ENCODE peak calls at places on chromosomes 2 and 18, in eight cellular contexts. H is Panc1, D is GM23338, N is HCT116, L is GM12878, P is HepG2, S is K562, C is upper lobe of left lung. B is an unnamed sample.

GRCh38 chr2:99451280-99451679 is 38.5 kb downstream of the REV1 start:
- ATAC-seq in H (no peak), D (no peak), N (no peak), L (no peak), P (no peak), S (no peak), C (no peak), B (no peak)

GRCh38 chr2:32591669-32592463 is 36.0 kb upstream of the TTC27 start:
- ATAC-seq in H (no peak), D (no peak), N (no peak), L (peak), P (peak), S (peak), C (no peak), B (no peak)

GRCh38 chr2:235561450-235561849 is 67.6 kb downstream of the AGAP1 start:
- ATAC-seq in H (no peak), D (peak), N (no peak), L (no peak), P (no peak), S (no peak), C (no peak), B (no peak)

GRCh38 chr2:16525265-16525887 is 140.3 kb downstream of the CYRIA start:
- ATAC-seq in H (no peak), D (peak), N (peak), L (peak), P (peak), S (peak), C (peak), B (no peak)

GRCh38 chr18:35816003-35816402 is 156.5 kb upstream of the RMP24 start:
- ATAC-seq in H (no peak), D (no peak), N (no peak), L (no peak), P (no peak), S (no peak), C (no peak), B (no peak)

GRCh38 chr2:3282056-3282998 is 95.3 kb downstream of the EIPR1 start:
- ATAC-seq in H (no peak), D (peak), N (no peak), L (no peak), P (no peak), S (no peak), C (peak), B (peak)

GRCh38 chr2:48619526-48619925 is 1.9 kb downstream of the GTF2A1L start:
- ATAC-seq in H (no peak), D (no peak), N (no peak), L (no peak), P (no peak), S (no peak), C (no peak), B (no peak)

GRCh38 chr2:120940726-120941256 is 205.1 kb downstream of the GLI2 start:
- ATAC-seq in H (no peak), D (no peak), N (no peak), L (no peak), P (no peak), S (peak), C (no peak), B (no peak)

GRCh38 chr2:42369551-42370229 is 8.7 kb upstream of the COX7A2L start:
- ATAC-seq in H (no peak), D (peak), N (no peak), L (no peak), P (no peak), S (no peak), C (no peak), B (no peak)

GRCh38 chr2:215937190-215937589 is 76.2 kb downstream of the MREG start:
- ATAC-seq in H (no peak), D (no peak), N (no peak), L (no peak), P (no peak), S (no peak), C (no peak), B (no peak)

GRCh38 chr2:196233808-196234501 is 62.6 kb upstream of the STK17B start:
- ATAC-seq in H (no peak), D (no peak), N (peak), L (peak), P (no peak), S (peak), C (peak), B (peak)

GRCh38 chr2:120104772-120105171 is 91.9 kb downstream of the EPB41L5 start:
- ATAC-seq in H (no peak), D (no peak), N (no peak), L (peak), P (no peak), S (no peak), C (no peak), B (no peak)

GRCh38 chr2:135797497-135798274 is 39.3 kb downstream of the LCT start:
- ATAC-seq in H (peak), D (peak), N (peak), L (peak), P (peak), S (peak), C (peak), B (peak)

GRCh38 chr2:147173798-147174197 is 671.0 kb upstream of the ACVR2A start:
- ATAC-seq in H (no peak), D (no peak), N (no peak), L (peak), P (no peak), S (no peak), C (no peak), B (no peak)

GRCh38 chr2:3594493-3595281 is at the start of gene COLEC11:
- ATAC-seq in H (peak), D (peak), N (peak), L (no peak), P (no peak), S (peak), C (peak), B (no peak)

GRCh38 chr18:46334200-46334553 is 230.0 kb downstream of the HAUS1 start:
- ATAC-seq in H (no peak), D (no peak), N (peak), L (no peak), P (no peak), S (no peak), C (peak), B (peak)

GRCh38 chr2:112666764-112667122 is 21.0 kb downstream of the SLC20A1 start:
- ATAC-seq in H (peak), D (peak), N (peak), L (peak), P (peak), S (peak), C (no peak), B (no peak)

GRCh38 chr2:42864641-42865280 is 72.4 kb upstream of the HAAO start:
- ATAC-seq in H (no peak), D (no peak), N (no peak), L (no peak), P (no peak), S (no peak), C (no peak), B (no peak)

GRCh38 chr2:240427729-240428128 is 7.7 kb upstream of the GPC1 start:
- ATAC-seq in H (no peak), D (no peak), N (no peak), L (no peak), P (no peak), S (no peak), C (no peak), B (no peak)

GRCh38 chr2:239953418-239954061 is 71.6 kb downstream of the NDUFA10 start:
- ATAC-seq in H (no peak), D (peak), N (no peak), L (no peak), P (peak), S (no peak), C (peak), B (peak)

GRCh38 chr18:5388896-5389295 is 93.4 kb upstream of the ZBTB14 start:
- ATAC-seq in H (no peak), D (no peak), N (no peak), L (no peak), P (no peak), S (no peak), C (no peak), B (no peak)

GRCh38 chr2:165067958-165068612 is 112.8 kb upstream of the SLC38A11 start:
- ATAC-seq in H (peak), D (peak), N (peak), L (no peak), P (peak), S (no peak), C (peak), B (no peak)

GRCh38 chr2:147603434-147604225 is 241.2 kb upstream of the ACVR2A start:
- ATAC-seq in H (no peak), D (peak), N (no peak), L (no peak), P (no peak), S (no peak), C (no peak), B (no peak)

GRCh38 chr2:30932850-30933249 is 125.6 kb upstream of the CAPN13 start:
- ATAC-seq in H (no peak), D (no peak), N (no peak), L (peak), P (no peak), S (no peak), C (no peak), B (no peak)

GRCh38 chr2:85096616-85097015 is 36.6 kb upstream of the TCF7L1 start:
- ATAC-seq in H (no peak), D (no peak), N (no peak), L (no peak), P (no peak), S (no peak), C (no peak), B (no peak)

GRCh38 chr2:65453916-65454315 is 21.5 kb upstream of the SPRED2 start:
- ATAC-seq in H (no peak), D (no peak), N (no peak), L (no peak), P (no peak), S (no peak), C (peak), B (no peak)

GRCh38 chr18:79466591-79466990 is 70.9 kb downstream of the NFATC1 start:
- ATAC-seq in H (no peak), D (no peak), N (no peak), L (peak), P (no peak), S (no peak), C (no peak), B (no peak)

GRCh38 chr2:43737097-43737854 is 36.6 kb upstream of the DYNC2LI1 start:
- ATAC-seq in H (no peak), D (peak), N (peak), L (no peak), P (no peak), S (peak), C (peak), B (peak)

GRCh38 chr2:220682616-220683015 is 889.5 kb downstream of the EPHA4 start:
- ATAC-seq in H (no peak), D (no peak), N (no peak), L (no peak), P (no peak), S (no peak), C (no peak), B (no peak)

GRCh38 chr2:75047189-75047812 is 88.9 kb downstream of the POLE4 start:
- ATAC-seq in H (no peak), D (no peak), N (no peak), L (no peak), P (peak), S (no peak), C (no peak), B (no peak)

GRCh38 chr18:71503222-71503621 is 1040.9 kb downstream of the CBLN2 start:
- ATAC-seq in H (no peak), D (no peak), N (no peak), L (no peak), P (no peak), S (no peak), C (no peak), B (no peak)

GRCh38 chr2:223418800-223419199 is 183.4 kb downstream of the SCG2 start:
- ATAC-seq in H (no peak), D (no peak), N (no peak), L (no peak), P (no peak), S (no peak), C (no peak), B (no peak)

GRCh38 chr18:9913151-9913525 is 678 bp upstream of the VAPA start:
- ATAC-seq in H (peak), D (peak), N (peak), L (no peak), P (peak), S (no peak), C (peak), B (no peak)

GRCh38 chr2:11506611-11506969 is 27.3 kb upstream of the GREB1 start:
- ATAC-seq in H (no peak), D (no peak), N (no peak), L (peak), P (peak), S (no peak), C (peak), B (no peak)

GRCh38 chr2:214069254-214069653 is 341.6 kb upstream of the VWC2L start:
- ATAC-seq in H (peak), D (no peak), N (peak), L (peak), P (no peak), S (no peak), C (peak), B (peak)

GRCh38 chr18:58960946-58961722 is 96.5 kb downstream of the ZNF532 start:
- ATAC-seq in H (no peak), D (no peak), N (no peak), L (no peak), P (no peak), S (no peak), C (peak), B (no peak)

GRCh38 chr2:169038338-169038757 is 7.2 kb upstream of the ABCB11 start:
- ATAC-seq in H (no peak), D (no peak), N (no peak), L (peak), P (no peak), S (peak), C (peak), B (no peak)

GRCh38 chr2:42693013-42693575 is 70.8 kb downstream of the OXER1 start:
- ATAC-seq in H (no peak), D (peak), N (no peak), L (no peak), P (peak), S (peak), C (peak), B (no peak)

DNA sequence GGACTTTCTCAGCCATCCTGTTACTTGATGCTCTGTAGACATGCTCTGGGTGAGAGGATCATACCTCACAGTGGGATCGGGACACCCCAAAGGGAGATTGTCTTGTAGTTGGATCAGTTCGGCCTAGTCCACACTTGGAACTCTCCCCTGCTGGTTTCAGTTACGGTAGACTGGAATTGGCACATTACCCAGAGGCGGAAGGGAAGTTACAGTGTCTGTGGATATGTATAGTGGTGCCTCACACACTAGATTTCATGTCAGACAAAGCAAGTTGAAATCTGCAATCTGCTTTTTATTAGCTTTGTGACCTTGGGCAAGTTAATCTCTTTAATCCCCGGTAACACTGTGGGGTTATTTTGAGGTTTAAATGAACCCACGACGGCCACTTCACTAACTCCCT is 16.2 kb upstream of the CTAGE1 start:
- ATAC-seq in H (no peak), D (no peak), N (no peak), L (no peak), P (no peak), S (no peak), C (no peak), B (no peak)
- TF ChIP-seq POLR2AphosphoS5 in H (no peak), D (no peak), N (no peak), L (no peak), P (no peak), S (no peak), C (no peak), B (no peak)

DNA sequence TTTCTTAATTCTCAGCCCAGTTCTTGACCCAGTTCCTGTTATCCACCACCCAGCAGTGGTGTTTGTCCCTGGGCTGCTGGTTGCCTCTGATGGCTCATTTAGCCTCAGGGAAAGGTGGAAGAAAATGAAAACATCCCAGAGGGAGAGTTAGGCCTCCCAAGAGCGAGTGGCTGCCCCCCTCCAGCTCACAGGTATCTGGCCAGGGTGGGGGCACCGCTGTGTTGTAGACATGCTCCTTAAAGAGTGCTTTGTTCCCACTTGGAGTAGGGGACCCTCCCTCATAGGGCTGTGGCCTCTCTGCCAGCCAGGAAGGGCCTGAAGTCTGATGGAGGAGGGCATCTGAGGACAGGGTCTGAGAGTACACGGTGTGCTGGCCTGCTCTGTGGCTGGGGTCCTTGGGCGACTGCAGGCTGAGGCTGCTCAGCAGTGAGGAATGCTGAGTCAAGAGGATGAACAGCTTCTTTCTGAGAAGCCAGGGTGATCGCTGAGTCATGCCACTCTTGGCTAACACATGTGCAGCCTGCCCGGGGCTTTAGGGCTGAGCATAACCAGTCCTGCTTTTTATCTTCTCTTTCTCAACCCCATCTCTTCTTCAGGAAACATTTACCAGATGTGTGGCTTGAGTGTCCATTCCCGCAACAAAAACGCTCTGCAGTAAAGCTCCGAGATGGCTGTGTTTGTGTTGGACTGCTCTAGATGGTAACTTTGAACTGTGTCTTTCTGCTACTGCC is 72.4 kb downstream of the IL1R2 start:
- ATAC-seq in H (peak), D (peak), N (peak), L (peak), P (peak), S (peak), C (peak), B (peak)
- TF ChIP-seq POLR2AphosphoS5 in H (no peak), D (no peak), N (no peak), L (no peak), P (no peak), S (peak), C (peak), B (peak)

DNA sequence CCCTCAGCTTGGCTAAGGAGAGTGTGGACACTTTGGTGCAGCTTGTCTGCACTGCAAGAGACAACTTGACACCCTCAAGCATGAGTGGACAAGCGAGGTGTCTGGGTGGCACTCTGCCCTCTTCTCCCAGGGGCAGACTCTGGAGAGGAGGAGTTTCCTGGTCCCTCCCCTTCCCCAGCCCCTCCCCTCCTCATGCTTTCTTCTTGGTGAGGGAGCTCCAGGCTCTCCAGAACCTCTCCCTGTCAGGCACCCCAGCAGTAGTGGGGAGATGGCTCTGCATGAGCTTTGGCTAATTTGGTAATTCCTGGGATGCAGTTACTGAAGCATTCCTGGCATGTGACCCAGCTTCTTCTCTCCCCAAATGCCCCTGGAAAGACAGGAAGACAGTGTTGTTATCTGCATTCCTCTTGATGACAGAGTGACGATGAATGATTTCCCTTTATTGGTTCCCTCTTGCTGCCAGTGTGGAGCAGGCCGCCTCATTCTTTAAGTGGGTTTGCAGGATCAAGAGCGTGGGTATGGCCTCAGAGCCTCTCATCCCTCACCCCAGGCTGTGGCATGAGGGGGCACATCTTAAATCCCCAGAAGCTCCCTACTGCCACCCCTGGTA is 89.2 kb downstream of the STPG4 start:
- ATAC-seq in H (no peak), D (peak), N (peak), L (no peak), P (no peak), S (no peak), C (peak), B (peak)
- TF ChIP-seq POLR2AphosphoS5 in H (no peak), D (no peak), N (no peak), L (no peak), P (no peak), S (no peak), C (no peak), B (no peak)

DNA sequence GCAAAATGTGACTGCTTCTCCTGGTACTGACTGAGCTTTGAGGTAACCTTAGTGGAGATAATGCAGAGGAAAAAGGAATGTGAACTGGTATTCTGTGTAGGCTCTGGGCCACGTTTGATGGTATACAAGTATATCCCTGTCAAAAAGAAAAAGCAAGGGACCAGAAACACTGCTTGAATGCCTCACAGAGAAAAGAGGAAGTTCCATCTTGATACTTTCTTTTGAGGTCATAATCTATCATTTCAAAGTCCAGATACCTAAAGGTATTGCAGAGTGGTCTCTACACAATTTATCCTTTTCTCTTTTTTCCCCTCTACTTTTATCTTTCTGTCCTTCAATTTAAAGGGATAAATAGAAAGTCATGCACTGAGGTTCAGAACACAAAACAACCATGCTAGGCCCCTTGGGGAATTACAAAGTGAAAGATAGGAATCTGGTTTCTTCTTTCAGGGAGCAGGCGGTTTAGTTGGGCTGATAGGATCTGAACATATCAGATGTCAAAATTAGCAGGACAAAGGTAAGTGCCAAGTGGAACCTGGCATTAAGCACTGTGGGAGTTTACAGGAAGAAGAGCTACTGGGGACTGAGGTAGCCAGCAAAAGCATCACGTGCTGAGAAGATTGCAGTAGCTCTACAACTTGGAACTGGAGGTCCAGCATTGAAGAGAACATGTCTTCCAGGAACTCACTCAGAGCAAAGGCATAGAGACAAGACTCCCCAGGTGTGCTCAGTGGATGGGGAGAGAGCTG is 121.2 kb downstream of the LYPD6 start:
- ATAC-seq in H (no peak), D (peak), N (no peak), L (peak), P (no peak), S (no peak), C (no peak), B (no peak)
- TF ChIP-seq POLR2AphosphoS5 in H (no peak), D (no peak), N (no peak), L (no peak), P (no peak), S (no peak), C (no peak), B (no peak)